ENCODE peak calls at places on chromosomes 13 and 19, in ten cellular contexts. One of them, this sample, is unnamed.

GRCh38 chr19:4656102-4656501 is 14.0 kb downstream of the MYDGF start:
- DNase-seq in psoas muscle: no peak
- DNase-seq in CD4-positive, alpha-beta T cell: no peak
- DNase-seq in choroid plexus epithelial cell: no peak
- DNase-seq in dorsolateral prefrontal cortex: no peak
- DNase-seq in heart right ventricle: no peak
- DNase-seq in ovary: no peak
- DNase-seq in OCI-LY7: no peak
- DNase-seq in adrenal gland: no peak
- DNase-seq in RWPE1: no peak
- DNase-seq in this sample: no peak

GRCh38 chr13:109747524-109747923 is 38.9 kb downstream of the IRS2 start:
- DNase-seq in ovary: no peak
- DNase-seq in heart right ventricle: no peak
- DNase-seq in CD4-positive, alpha-beta T cell: no peak
- DNase-seq in RWPE1: no peak
- DNase-seq in OCI-LY7: no peak
- DNase-seq in adrenal gland: no peak
- DNase-seq in choroid plexus epithelial cell: peak
- DNase-seq in dorsolateral prefrontal cortex: no peak
- DNase-seq in psoas muscle: no peak
- DNase-seq in this sample: no peak

GRCh38 chr13:95643814-95644598 is 500 bp downstream of the DZIP1 start:
- DNase-seq in CD4-positive, alpha-beta T cell: no peak
- DNase-seq in OCI-LY7: no peak
- DNase-seq in RWPE1: peak
- DNase-seq in dorsolateral prefrontal cortex: no peak
- DNase-seq in choroid plexus epithelial cell: peak
- DNase-seq in adrenal gland: no peak
- DNase-seq in psoas muscle: peak
- DNase-seq in ovary: no peak
- DNase-seq in heart right ventricle: peak
- DNase-seq in this sample: peak

GRCh38 chr13:39215971-39216370 is 177.7 kb downstream of the NHLRC3 start:
- DNase-seq in RWPE1: no peak
- DNase-seq in psoas muscle: no peak
- DNase-seq in ovary: no peak
- DNase-seq in OCI-LY7: no peak
- DNase-seq in heart right ventricle: no peak
- DNase-seq in choroid plexus epithelial cell: no peak
- DNase-seq in dorsolateral prefrontal cortex: no peak
- DNase-seq in adrenal gland: no peak
- DNase-seq in CD4-positive, alpha-beta T cell: no peak
- DNase-seq in this sample: no peak

GRCh38 chr13:35630551-35631275 is 154.2 kb upstream of the MAB21L1 start:
- DNase-seq in RWPE1: peak
- DNase-seq in CD4-positive, alpha-beta T cell: no peak
- DNase-seq in choroid plexus epithelial cell: peak
- DNase-seq in dorsolateral prefrontal cortex: no peak
- DNase-seq in OCI-LY7: peak
- DNase-seq in ovary: no peak
- DNase-seq in adrenal gland: no peak
- DNase-seq in psoas muscle: no peak
- DNase-seq in heart right ventricle: no peak
- DNase-seq in this sample: peak

GRCh38 chr13:31056650-31057275 is 104.9 kb downstream of the HSPH1 start:
- DNase-seq in OCI-LY7: no peak
- DNase-seq in dorsolateral prefrontal cortex: no peak
- DNase-seq in ovary: peak
- DNase-seq in CD4-positive, alpha-beta T cell: no peak
- DNase-seq in adrenal gland: no peak
- DNase-seq in psoas muscle: no peak
- DNase-seq in RWPE1: no peak
- DNase-seq in heart right ventricle: no peak
- DNase-seq in choroid plexus epithelial cell: peak
- DNase-seq in this sample: peak

GRCh38 chr13:50594276-50594970 is 249.1 kb downstream of the DLEU7 start:
- DNase-seq in RWPE1: no peak
- DNase-seq in OCI-LY7: peak
- DNase-seq in heart right ventricle: no peak
- DNase-seq in adrenal gland: no peak
- DNase-seq in CD4-positive, alpha-beta T cell: no peak
- DNase-seq in dorsolateral prefrontal cortex: no peak
- DNase-seq in ovary: no peak
- DNase-seq in psoas muscle: no peak
- DNase-seq in choroid plexus epithelial cell: peak
- DNase-seq in this sample: no peak

GRCh38 chr19:11279505-11280236 is 16.3 kb upstream of the TSPAN16 start:
- DNase-seq in heart right ventricle: no peak
- DNase-seq in dorsolateral prefrontal cortex: no peak
- DNase-seq in OCI-LY7: peak
- DNase-seq in ovary: no peak
- DNase-seq in adrenal gland: no peak
- DNase-seq in RWPE1: no peak
- DNase-seq in CD4-positive, alpha-beta T cell: peak
- DNase-seq in choroid plexus epithelial cell: no peak
- DNase-seq in psoas muscle: no peak
- DNase-seq in this sample: no peak

GRCh38 chr13:78593652-78594494 is 9.5 kb downstream of the POU4F1 start:
- DNase-seq in CD4-positive, alpha-beta T cell: no peak
- DNase-seq in adrenal gland: no peak
- DNase-seq in RWPE1: no peak
- DNase-seq in ovary: no peak
- DNase-seq in choroid plexus epithelial cell: no peak
- DNase-seq in heart right ventricle: no peak
- DNase-seq in psoas muscle: no peak
- DNase-seq in dorsolateral prefrontal cortex: no peak
- DNase-seq in OCI-LY7: no peak
- DNase-seq in this sample: no peak

GRCh38 chr19:958967-959685 is 25.0 kb upstream of the WDR18 start:
- DNase-seq in ovary: no peak
- DNase-seq in RWPE1: peak
- DNase-seq in adrenal gland: no peak
- DNase-seq in CD4-positive, alpha-beta T cell: no peak
- DNase-seq in dorsolateral prefrontal cortex: peak
- DNase-seq in OCI-LY7: no peak
- DNase-seq in heart right ventricle: no peak
- DNase-seq in choroid plexus epithelial cell: peak
- DNase-seq in psoas muscle: no peak
- DNase-seq in this sample: peak

GRCh38 chr19:3124630-3125029 is 11.2 kb upstream of the GNA15 start:
- DNase-seq in choroid plexus epithelial cell: no peak
- DNase-seq in ovary: no peak
- DNase-seq in RWPE1: no peak
- DNase-seq in heart right ventricle: no peak
- DNase-seq in OCI-LY7: peak
- DNase-seq in dorsolateral prefrontal cortex: no peak
- DNase-seq in psoas muscle: peak
- DNase-seq in adrenal gland: no peak
- DNase-seq in CD4-positive, alpha-beta T cell: no peak
- DNase-seq in this sample: no peak

GRCh38 chr19:3132971-3133792 is 2.7 kb upstream of the GNA15 start:
- DNase-seq in adrenal gland: peak
- DNase-seq in psoas muscle: peak
- DNase-seq in dorsolateral prefrontal cortex: no peak
- DNase-seq in heart right ventricle: peak
- DNase-seq in CD4-positive, alpha-beta T cell: peak
- DNase-seq in ovary: peak
- DNase-seq in OCI-LY7: no peak
- DNase-seq in RWPE1: no peak
- DNase-seq in choroid plexus epithelial cell: peak
- DNase-seq in this sample: peak

GRCh38 chr19:3125900-3126524 is 9.8 kb upstream of the GNA15 start:
- DNase-seq in CD4-positive, alpha-beta T cell: peak
- DNase-seq in OCI-LY7: peak
- DNase-seq in ovary: peak
- DNase-seq in adrenal gland: peak
- DNase-seq in dorsolateral prefrontal cortex: no peak
- DNase-seq in heart right ventricle: peak
- DNase-seq in choroid plexus epithelial cell: peak
- DNase-seq in RWPE1: no peak
- DNase-seq in psoas muscle: peak
- DNase-seq in this sample: no peak

GRCh38 chr19:3131168-3131567 is 4.7 kb upstream of the GNA15 start:
- DNase-seq in OCI-LY7: no peak
- DNase-seq in psoas muscle: peak
- DNase-seq in ovary: peak
- DNase-seq in adrenal gland: no peak
- DNase-seq in heart right ventricle: no peak
- DNase-seq in RWPE1: no peak
- DNase-seq in dorsolateral prefrontal cortex: no peak
- DNase-seq in choroid plexus epithelial cell: no peak
- DNase-seq in CD4-positive, alpha-beta T cell: no peak
- DNase-seq in this sample: no peak

DNA sequence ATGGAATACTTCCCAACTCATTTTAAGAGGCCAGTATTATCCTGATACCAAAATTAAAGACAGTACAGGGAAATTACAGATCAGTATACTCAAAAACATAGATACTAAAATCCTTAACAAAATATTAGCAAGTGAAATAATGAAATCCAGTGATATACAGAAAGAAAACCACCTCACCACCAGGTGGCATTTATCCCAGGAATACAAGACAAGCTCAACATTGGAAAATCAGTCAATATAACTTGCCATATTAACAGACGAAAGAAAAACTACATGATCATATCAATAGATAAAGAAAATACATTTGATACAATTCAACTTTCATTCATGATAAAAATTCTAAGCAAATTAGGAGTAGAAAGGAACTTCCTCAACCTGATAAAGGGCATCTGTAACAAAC is 6.7 kb upstream of the GNA15 start:
- DNase-seq in adrenal gland: no peak
- DNase-seq in ovary: no peak
- DNase-seq in RWPE1: no peak
- DNase-seq in dorsolateral prefrontal cortex: no peak
- DNase-seq in heart right ventricle: no peak
- DNase-seq in choroid plexus epithelial cell: peak
- DNase-seq in CD4-positive, alpha-beta T cell: no peak
- DNase-seq in psoas muscle: no peak
- DNase-seq in OCI-LY7: peak
- DNase-seq in this sample: peak
- TF ChIP-seq CTCF in adrenal gland: peak
- TF ChIP-seq CTCF in ovary: peak
- TF ChIP-seq CTCF in RWPE1: peak
- TF ChIP-seq CTCF in dorsolateral prefrontal cortex: peak
- TF ChIP-seq CTCF in heart right ventricle: no peak
- TF ChIP-seq CTCF in choroid plexus epithelial cell: peak
- TF ChIP-seq CTCF in CD4-positive, alpha-beta T cell: peak
- TF ChIP-seq CTCF in psoas muscle: peak
- TF ChIP-seq CTCF in OCI-LY7: peak
- TF ChIP-seq CTCF in this sample: peak

GRCh38 chr19:40366697-40367561 is 18.4 kb downstream of the PLD3 start:
- DNase-seq in CD4-positive, alpha-beta T cell: no peak
- DNase-seq in RWPE1: no peak
- DNase-seq in OCI-LY7: no peak
- DNase-seq in choroid plexus epithelial cell: peak
- DNase-seq in heart right ventricle: no peak
- DNase-seq in adrenal gland: no peak
- DNase-seq in psoas muscle: no peak
- DNase-seq in ovary: no peak
- DNase-seq in dorsolateral prefrontal cortex: peak
- DNase-seq in this sample: no peak
- TF ChIP-seq CTCF in CD4-positive, alpha-beta T cell: no peak
- TF ChIP-seq CTCF in RWPE1: no peak
- TF ChIP-seq CTCF in OCI-LY7: no peak
- TF ChIP-seq CTCF in choroid plexus epithelial cell: no peak
- TF ChIP-seq CTCF in heart right ventricle: no peak
- TF ChIP-seq CTCF in adrenal gland: no peak
- TF ChIP-seq CTCF in psoas muscle: no peak
- TF ChIP-seq CTCF in ovary: no peak
- TF ChIP-seq CTCF in dorsolateral prefrontal cortex: no peak
- TF ChIP-seq CTCF in this sample: no peak

DNA sequence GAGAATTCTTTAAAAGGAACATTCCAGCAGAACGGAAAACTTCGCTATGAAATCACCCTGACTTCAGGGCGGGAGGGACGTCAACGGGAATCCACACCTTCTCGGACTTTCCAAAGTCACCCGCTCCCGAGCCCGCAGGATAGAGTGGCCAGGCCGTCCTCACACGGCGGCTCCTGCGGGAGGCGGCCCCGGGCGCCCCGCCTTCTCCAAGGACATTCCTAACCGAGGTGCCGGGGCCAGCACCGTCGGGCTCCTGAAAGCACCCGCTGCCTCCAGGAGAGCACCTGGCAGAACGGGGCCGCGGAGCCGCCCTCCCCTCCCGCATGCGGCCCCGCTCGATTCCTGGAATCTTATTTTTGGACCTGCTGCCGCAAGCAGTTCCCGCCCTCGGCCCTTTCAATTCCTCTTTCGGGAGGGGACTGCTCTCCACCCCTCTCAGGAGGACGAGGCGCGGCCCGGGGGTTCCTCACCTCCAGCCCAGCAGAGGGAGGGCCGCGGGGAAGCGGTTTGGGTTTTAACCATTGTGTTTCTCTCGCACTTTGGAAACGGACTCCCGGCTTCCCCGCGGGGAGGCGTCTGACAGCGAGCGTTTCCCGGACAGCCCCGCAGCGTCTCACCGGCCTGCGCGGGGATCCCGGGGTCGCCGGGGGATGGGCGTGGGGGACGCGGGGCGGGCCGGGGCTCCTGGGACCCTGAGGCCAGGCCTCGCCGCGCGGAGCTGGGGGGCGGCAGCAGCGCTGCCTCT is 938 bp downstream of the GAS6 start:
- DNase-seq in RWPE1: peak
- DNase-seq in ovary: peak
- DNase-seq in CD4-positive, alpha-beta T cell: no peak
- DNase-seq in dorsolateral prefrontal cortex: peak
- DNase-seq in adrenal gland: no peak
- DNase-seq in psoas muscle: peak
- DNase-seq in choroid plexus epithelial cell: peak
- DNase-seq in heart right ventricle: no peak
- DNase-seq in OCI-LY7: no peak
- DNase-seq in this sample: no peak
- TF ChIP-seq CTCF in RWPE1: no peak
- TF ChIP-seq CTCF in ovary: no peak
- TF ChIP-seq CTCF in CD4-positive, alpha-beta T cell: no peak
- TF ChIP-seq CTCF in dorsolateral prefrontal cortex: no peak
- TF ChIP-seq CTCF in adrenal gland: no peak
- TF ChIP-seq CTCF in psoas muscle: no peak
- TF ChIP-seq CTCF in choroid plexus epithelial cell: peak
- TF ChIP-seq CTCF in heart right ventricle: no peak
- TF ChIP-seq CTCF in OCI-LY7: no peak
- TF ChIP-seq CTCF in this sample: no peak

DNA sequence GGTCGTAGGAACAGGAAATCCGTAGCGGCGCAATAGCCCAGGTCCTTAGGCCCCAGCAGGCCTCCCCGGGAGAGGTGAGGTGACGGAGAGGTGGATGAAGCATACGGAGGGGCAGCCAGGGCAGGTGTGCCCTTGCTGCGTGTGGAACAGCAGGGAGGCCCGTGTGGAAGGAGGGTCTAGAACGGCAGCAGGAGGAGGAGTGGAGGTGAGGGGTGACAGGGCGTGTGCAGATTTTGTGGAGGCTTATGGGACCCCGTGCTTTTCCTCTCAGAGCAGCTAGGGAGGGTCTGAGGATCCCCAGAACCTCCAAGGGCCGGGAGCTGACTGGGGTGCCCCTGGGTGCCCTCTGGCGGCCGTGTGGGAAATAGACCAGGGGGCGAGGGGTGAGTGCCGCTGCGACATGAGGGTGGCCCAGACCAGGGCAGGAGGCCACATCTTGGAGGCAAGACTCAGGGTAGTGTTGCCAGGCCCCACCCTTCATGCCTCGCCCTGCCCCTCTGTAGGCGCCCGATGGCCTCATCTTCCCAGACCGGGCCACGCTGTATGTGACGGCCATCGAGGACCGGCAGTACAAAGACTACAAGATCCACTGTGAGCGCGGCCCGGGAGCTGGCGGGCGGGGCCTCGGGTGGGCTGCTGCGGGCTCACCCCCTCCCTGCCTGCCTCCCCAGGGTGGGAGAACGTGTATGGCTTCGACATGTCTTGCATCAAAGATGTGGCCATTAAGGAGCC is 5.0 kb upstream of the ADM5 start:
- DNase-seq in psoas muscle: peak
- DNase-seq in CD4-positive, alpha-beta T cell: no peak
- DNase-seq in OCI-LY7: no peak
- DNase-seq in dorsolateral prefrontal cortex: no peak
- DNase-seq in choroid plexus epithelial cell: no peak
- DNase-seq in RWPE1: no peak
- DNase-seq in adrenal gland: no peak
- DNase-seq in heart right ventricle: no peak
- DNase-seq in ovary: peak
- DNase-seq in this sample: no peak
- TF ChIP-seq CTCF in psoas muscle: peak
- TF ChIP-seq CTCF in CD4-positive, alpha-beta T cell: no peak
- TF ChIP-seq CTCF in OCI-LY7: peak
- TF ChIP-seq CTCF in dorsolateral prefrontal cortex: no peak
- TF ChIP-seq CTCF in choroid plexus epithelial cell: peak
- TF ChIP-seq CTCF in RWPE1: peak
- TF ChIP-seq CTCF in adrenal gland: no peak
- TF ChIP-seq CTCF in heart right ventricle: peak
- TF ChIP-seq CTCF in ovary: no peak
- TF ChIP-seq CTCF in this sample: peak